ENCODE peak calls at places on chromosomes 13 and 19, in four cellular contexts. W is mucosa of gallbladder, L is neural crest cell, I is lung microvascular endothelial cell. N is an unnamed sample.

GRCh38 chr19:47411101-47411500 is 8.2 kb downstream of the MEIS3 start:
- DNase-seq in L (no peak), I (no peak), W (no peak), N (no peak)

GRCh38 chr19:48720251-48720612 is 707 bp upstream of the MAMSTR start:
- DNase-seq in L (no peak), I (no peak), W (no peak), N (no peak)

GRCh38 chr13:110152351-110152750 is 154.6 kb downstream of the COL4A1 start:
- DNase-seq in L (no peak), W (no peak), I (no peak), N (no peak)

GRCh38 chr19:33826521-33826920 is 29.9 kb downstream of the KCTD15 start:
- DNase-seq in I (no peak), W (no peak), L (no peak), N (no peak)

GRCh38 chr13:114148521-114148855 is 16.1 kb upstream of the RASA3 start:
- DNase-seq in W (peak; percentile 53), I (no peak), L (no peak), N (no peak)

GRCh38 chr13:73254827-73255226 is 196.0 kb downstream of the KLF5 start:
- DNase-seq in L (no peak), I (no peak), W (no peak), N (no peak)

GRCh38 chr19:47729468-47729798 is 15.9 kb upstream of the NOP53 start:
- DNase-seq in I (peak; percentile 68), L (no peak), W (peak; percentile 58), N (peak; percentile 90)

GRCh38 chr19:18657590-18658365 is 20.9 kb downstream of the KLHL26 start:
- DNase-seq in L (peak; percentile 26), W (peak; percentile 25), I (peak; percentile 82), N (no peak)

GRCh38 chr19:15365264-15365663 is 14.3 kb downstream of the AKAP8 start:
- DNase-seq in L (no peak), I (no peak), W (no peak), N (no peak)

GRCh38 chr13:95002968-95003813 is 290.8 kb upstream of the SOX21 start:
- DNase-seq in W (no peak), I (peak; percentile 4), L (no peak), N (no peak)

GRCh38 chr19:18771328-18772242 is 19.5 kb downstream of the COMP start:
- DNase-seq in W (no peak), L (no peak), I (no peak), N (peak; percentile 44)

GRCh38 chr13:99501952-99502310 is 659 bp downstream of the TM9SF2 start:
- DNase-seq in L (no peak), I (peak; percentile 49), W (no peak), N (peak; percentile 35)

GRCh38 chr19:9885077-9885552 is 50.0 kb downstream of the PIN1 start:
- DNase-seq in W (no peak), I (peak; percentile 16), L (no peak), N (no peak)

GRCh38 chr13:30371649-30372265 is 50.5 kb upstream of the UBE2L5 start:
- DNase-seq in L (no peak), W (peak; percentile 84), I (peak; percentile 74), N (no peak)

GRCh38 chr13:50892162-50892944 is 17.2 kb upstream of the RNASEH2B start:
- DNase-seq in I (no peak), W (no peak), L (no peak), N (no peak)

GRCh38 chr19:30479231-30479630 is 107.0 kb downstream of the ZNF536 start:
- DNase-seq in I (no peak), W (no peak), L (no peak), N (no peak)

GRCh38 chr13:101977475-101977874 is 424.4 kb downstream of the FGF14 start:
- DNase-seq in I (no peak), L (no peak), W (no peak), N (no peak)

GRCh38 chr13:80083516-80084085 is 257.3 kb downstream of the SPRY2 start:
- DNase-seq in I (peak; percentile 42), W (no peak), L (no peak), N (no peak)

GRCh38 chr13:36750461-36750860 is 68.6 kb upstream of the RFXAP start:
- DNase-seq in W (no peak), L (no peak), I (no peak), N (no peak)

GRCh38 chr19:19477705-19478383 is 37.5 kb downstream of the TSSK6 start:
- DNase-seq in W (peak; percentile 43), L (no peak), I (no peak), N (no peak)

GRCh38 chr19:16577531-16578052 is 5.4 kb upstream of the SLC35E1 start:
- DNase-seq in W (no peak), I (no peak), L (no peak), N (no peak)

GRCh38 chr13:102703721-102704035 is 8.8 kb upstream of the METTL21C start:
- DNase-seq in W (no peak), I (peak; percentile 46), L (no peak), N (no peak)

GRCh38 chr13:113399755-113400149 is 35.8 kb upstream of the GRTP1 start:
- DNase-seq in I (no peak), W (no peak), L (no peak), N (no peak)

GRCh38 chr13:84927442-84928169 is 871.6 kb downstream of the SLITRK6 start:
- DNase-seq in I (no peak), W (no peak), L (no peak), N (no peak)

GRCh38 chr13:46345400-46345799 is 41.7 kb downstream of the RUBCNL start:
- DNase-seq in I (no peak), L (no peak), W (no peak), N (peak; percentile 28)

GRCh38 chr13:30846311-30846710 is 59.8 kb upstream of the MEDAG start:
- DNase-seq in L (no peak), I (peak; percentile 42), W (no peak), N (no peak)

GRCh38 chr19:8333771-8334457 is 9.1 kb downstream of the KANK3 start:
- DNase-seq in I (no peak), W (no peak), L (no peak), N (no peak)

GRCh38 chr19:3224346-3225325 is at the start of gene CELF5:
- DNase-seq in L (peak; percentile 58), W (no peak), I (no peak), N (peak; percentile 81)

GRCh38 chr13:113968463-113969310 is 5.2 kb downstream of the C13orf46 start:
- DNase-seq in W (no peak), L (no peak), I (no peak), N (no peak)

GRCh38 chr13:55410398-55411330 is 1730.1 kb upstream of the PRR20A start:
- DNase-seq in W (no peak), I (no peak), L (no peak), N (no peak)